ENCODE peak calls at places on chromosomes 4 and X, in ten cellular contexts. S is CD4-positive, alpha-beta T cell; P is D341Med; N is activated naive CD4-positive, alpha-beta T cell treated with anti-CD3 and anti-CD28 coated beads, Interleukin-2, amount 50 U/mL, for 16 hours; K is stimulated activated CD4-positive, alpha-beta T cell treated with anti-CD3 and anti-CD28 coated beads, Interleukin-1b, Interleukin-23, amount 100 ng/mL, for 4 hours; L is naive B cell; A is HCT116; F is stimulated activated CD8-positive, alpha-beta memory T cell treated with anti-CD3 and anti-CD28 coated beads, Interleukin-7, amount 100 ng/mL, for 4 hours; C is activated naive CD8-positive, alpha-beta T cell treated with anti-CD3 and anti-CD28 coated beads, Interleukin-2, amount 50 U/mL, for 24 hours; H is left ventricle myocardium superior. E is an unnamed sample.

GRCh38 chr4:31984872-31985271 is 1264.7 kb downstream of the PCDH7 start:
- DNase-seq in C (no peak), N (no peak), S (no peak), H (no peak), K (no peak), A (no peak), F (no peak), P (no peak), L (no peak), E (no peak)

GRCh38 chrX:40094041-40094899 is 3.5 kb downstream of the BCOR start:
- DNase-seq in P (peak), H (peak), S (no peak), F (no peak), N (peak), K (no peak), C (no peak), L (no peak), A (no peak), E (no peak)

GRCh38 chr4:14079601-14080000 is 452.1 kb upstream of the BOD1L1 start:
- DNase-seq in N (no peak), H (no peak), K (no peak), S (no peak), C (no peak), F (no peak), A (no peak), P (no peak), L (no peak), E (no peak)

GRCh38 chr4:183328832-183329231 is 6.6 kb upstream of the CLDN24 start:
- DNase-seq in C (no peak), A (no peak), F (no peak), L (no peak), P (no peak), H (no peak), K (no peak), S (no peak), N (no peak), E (no peak)

GRCh38 chrX:151702021-151702714 is 6.9 kb downstream of the PRRG3 start:
- DNase-seq in S (no peak), K (no peak), H (no peak), C (no peak), P (no peak), A (no peak), L (no peak), F (no peak), N (no peak), E (no peak)

GRCh38 chr4:78591404-78591803 is 39.8 kb downstream of the ANXA3 start:
- DNase-seq in N (no peak), C (no peak), P (no peak), H (no peak), A (no peak), F (no peak), S (no peak), K (no peak), L (no peak), E (no peak)

GRCh38 chr4:128858875-128859696 is 49.6 kb downstream of the JADE1 start:
- DNase-seq in A (no peak), H (peak), F (no peak), S (no peak), P (no peak), L (no peak), N (no peak), K (no peak), C (no peak), E (no peak)

GRCh38 chrX:56233682-56234081 is 1.5 kb downstream of the KLF8 start:
- DNase-seq in S (no peak), P (no peak), L (peak), N (no peak), A (peak), C (peak), H (peak), K (no peak), F (no peak), E (no peak)

GRCh38 chr4:81069706-81070331 is 39.3 kb downstream of the BMP3 start:
- DNase-seq in P (peak), K (peak), A (peak), C (peak), H (no peak), N (peak), F (peak), L (peak), S (peak), E (peak)

GRCh38 chr4:48635310-48635709 is 144.8 kb downstream of the FRYL start:
- DNase-seq in N (peak), K (no peak), S (no peak), F (peak), P (no peak), L (no peak), C (no peak), A (peak), H (no peak), E (peak)

GRCh38 chr4:30868257-30868656 is 148.1 kb downstream of the PCDH7 start:
- DNase-seq in F (no peak), S (no peak), A (no peak), N (no peak), H (no peak), K (no peak), C (no peak), L (no peak), P (no peak), E (no peak)